ENCODE peak calls at places on chromosomes 2 and 18, in nine cellular contexts. J is upper lobe of right lung; O is CD8-positive, alpha-beta memory T cell; G is heart left ventricle; M is breast epithelium; F is colonic mucosa; D is CD4-positive, CD25-positive, alpha-beta regulatory T cell; H is pancreas; Z is GM23248. E is an unnamed sample. For H3K36me3 and H3K4me1, the result is how much of the 10 kb centered on the place peaks cover.

GRCh38 chr18:55403555-55403954 is 184.4 kb downstream of the TCF4 start:
- DNase-seq in J (no peak), O (no peak), G (no peak), M (no peak), F (no peak), D (no peak), H (no peak), Z (peak), E (no peak)

GRCh38 chr18:39724652-39725051 is 2159.1 kb upstream of the CELF4 start:
- DNase-seq in J (no peak), O (no peak), G (no peak), M (no peak), F (no peak), D (no peak), H (no peak), Z (peak), E (no peak)

GRCh38 chr2:2103320-2103719 is 227.8 kb downstream of the MYT1L start:
- DNase-seq in J (no peak), O (no peak), G (no peak), M (no peak), F (no peak), D (no peak), H (no peak), Z (no peak), E (no peak)

GRCh38 chr2:197052371-197052770 is 125.9 kb upstream of the PGAP1 start:
- DNase-seq in J (no peak), O (no peak), G (no peak), M (no peak), F (no peak), D (no peak), H (no peak), Z (no peak), E (no peak)

GRCh38 chr2:68319397-68320117 is at the start of gene CNRIP1:
- DNase-seq in J (peak), O (peak), G (peak), M (peak), F (peak), D (no peak), H (peak), Z (peak), E (no peak)

GRCh38 chr2:101305492-101306123 is 2.9 kb downstream of the RNF149 start:
- DNase-seq in J (no peak), O (no peak), G (no peak), M (no peak), F (no peak), D (no peak), H (no peak), Z (peak), E (no peak)

GRCh38 chr18:28075501-28075900 is 101.4 kb downstream of the CDH2 start:
- DNase-seq in J (no peak), O (no peak), G (no peak), M (no peak), F (no peak), D (no peak), H (no peak), Z (peak), E (no peak)

GRCh38 chr2:239814917-239815637 is 210.1 kb downstream of the NDUFA10 start:
- DNase-seq in J (peak), O (no peak), G (peak), M (peak), F (no peak), D (no peak), H (no peak), Z (peak), E (no peak)

GRCh38 chr2:135651717-135652116 is 89.9 kb upstream of the UBXN4 start:
- DNase-seq in J (no peak), O (no peak), G (no peak), M (no peak), F (no peak), D (no peak), H (no peak), Z (no peak), E (no peak)

GRCh38 chr2:167820488-167820887 is 426.9 kb downstream of the STK39 start:
- DNase-seq in J (no peak), O (no peak), G (no peak), M (no peak), F (no peak), D (no peak), H (no peak), Z (no peak), E (no peak)

GRCh38 chr2:179936654-179937053 is 70.4 kb downstream of the CWC22 start:
- DNase-seq in J (no peak), O (no peak), G (no peak), M (no peak), F (peak), D (no peak), H (no peak), Z (peak), E (peak)

GRCh38 chr2:216283038-216283900 is 89.0 kb downstream of the MARCHF4 start:
- DNase-seq in J (no peak), O (no peak), G (no peak), M (no peak), F (no peak), D (no peak), H (no peak), Z (no peak), E (peak)

GRCh38 chr18:50466634-50467033 is 91.8 kb downstream of the SKA1 start:
- DNase-seq in J (no peak), O (no peak), G (no peak), M (no peak), F (no peak), D (no peak), H (no peak), Z (no peak), E (no peak)

GRCh38 chr2:68766378-68766845 is 31.8 kb downstream of the ARHGAP25 start:
- DNase-seq in J (peak), O (peak), G (no peak), M (no peak), F (peak), D (peak), H (no peak), Z (no peak), E (no peak)

GRCh38 chr18:9124824-9125223 is 11.8 kb upstream of the ANKRD12 start:
- DNase-seq in J (no peak), O (no peak), G (no peak), M (no peak), F (no peak), D (no peak), H (no peak), Z (no peak), E (no peak)

GRCh38 chr18:9117980-9118841 is 15.7 kb downstream of the NDUFV2 start:
- DNase-seq in J (no peak), O (no peak), G (no peak), M (no peak), F (no peak), D (no peak), H (no peak), Z (no peak), E (no peak)

GRCh38 chr18:9126337-9126736 is 10.2 kb upstream of the ANKRD12 start:
- DNase-seq in J (no peak), O (no peak), G (no peak), M (no peak), F (no peak), D (no peak), H (no peak), Z (no peak), E (no peak)

GRCh38 chr18:9120796-9121195 is 15.8 kb upstream of the ANKRD12 start:
- DNase-seq in J (no peak), O (no peak), G (no peak), M (no peak), F (no peak), D (no peak), H (no peak), Z (no peak), E (no peak)

GRCh38 chr18:9123520-9123919 is 13.1 kb upstream of the ANKRD12 start:
- DNase-seq in J (no peak), O (no peak), G (no peak), M (no peak), F (no peak), D (no peak), H (no peak), Z (no peak), E (no peak)
- H3K36me3 ChIP-seq in J (half or more), O (under half), G (half or more), M (under half), F (under half), D (half or more), H (under half), Z (under half), E (under half)

DNA sequence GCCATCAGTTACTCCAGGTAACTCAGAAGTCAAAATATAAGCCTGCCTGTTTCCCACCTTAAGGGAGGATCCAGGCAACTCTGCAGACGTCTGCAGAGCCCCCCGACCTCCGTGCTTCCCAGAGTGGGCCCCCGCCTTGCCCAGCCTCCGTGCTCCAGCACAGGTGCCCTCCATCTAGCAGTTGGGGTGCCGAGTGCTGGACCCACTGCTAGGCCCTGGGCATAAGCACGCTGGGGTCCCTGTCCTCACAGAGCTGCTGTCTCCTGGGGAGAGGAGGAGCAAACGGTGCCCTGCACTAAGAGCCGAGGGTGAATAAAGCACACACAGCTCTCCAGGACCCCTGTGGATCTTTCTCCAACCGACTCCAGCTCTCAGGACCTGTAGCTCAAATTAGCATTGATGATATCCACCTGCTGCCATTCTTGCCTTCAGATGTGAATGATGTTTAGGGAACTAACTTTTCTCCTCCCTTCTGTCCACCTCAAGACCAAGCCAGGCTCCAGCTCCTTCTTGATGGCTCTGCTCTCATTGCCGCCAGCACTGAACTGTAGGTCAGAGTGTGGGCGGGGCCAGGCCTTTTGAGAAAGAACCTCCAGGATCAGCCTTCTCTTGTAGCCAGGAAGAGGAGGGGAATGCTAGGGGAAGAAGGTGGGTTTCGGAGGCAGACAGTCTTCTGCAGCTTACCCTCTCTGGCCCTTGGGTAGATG is 121.2 kb downstream of the SMAD7 start:
- DNase-seq in J (peak), O (no peak), G (peak), M (peak), F (no peak), D (no peak), H (no peak), Z (no peak), E (no peak)
- H3K4me1 ChIP-seq in J (under half), O (under half), G (half or more), M (under half), F (under half), D (under half), H (under half), Z (half or more), E (under half)

DNA sequence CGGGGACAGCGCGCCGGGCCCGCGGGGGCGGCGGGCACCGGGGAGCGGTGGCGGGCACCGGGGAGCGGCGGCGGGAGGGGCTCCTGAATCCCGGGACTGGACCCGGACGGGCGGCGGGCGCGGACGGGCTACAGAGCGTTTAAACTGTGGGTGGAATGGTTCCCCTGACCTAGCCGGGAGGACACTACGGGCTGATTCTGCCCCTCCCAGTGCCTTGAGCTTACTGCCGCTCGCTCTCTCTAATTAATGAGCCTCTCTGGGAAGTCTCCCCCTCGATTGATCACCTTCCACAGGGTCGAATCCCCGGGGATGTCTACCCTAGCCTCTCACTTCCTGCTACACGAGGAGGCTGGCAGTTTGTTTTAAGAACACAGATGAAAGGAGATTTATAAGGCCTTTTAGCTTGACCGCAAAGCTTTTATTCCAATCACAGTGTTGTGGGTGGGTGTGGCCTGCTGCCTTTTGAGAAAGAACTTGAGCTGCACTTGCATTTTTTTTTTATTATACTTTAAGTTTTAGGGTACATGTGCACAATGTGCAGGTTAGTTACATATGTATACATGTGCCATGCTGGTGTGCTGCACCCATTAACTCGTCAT is 1.0 kb downstream of the GNAL start:
- DNase-seq in J (no peak), O (no peak), G (no peak), M (no peak), F (no peak), D (no peak), H (no peak), Z (peak), E (no peak)
- H3K4me3 ChIP-seq in J (peak), O (no peak), G (peak), M (peak), F (peak), D (no peak), H (peak), Z (peak), E (peak)

DNA sequence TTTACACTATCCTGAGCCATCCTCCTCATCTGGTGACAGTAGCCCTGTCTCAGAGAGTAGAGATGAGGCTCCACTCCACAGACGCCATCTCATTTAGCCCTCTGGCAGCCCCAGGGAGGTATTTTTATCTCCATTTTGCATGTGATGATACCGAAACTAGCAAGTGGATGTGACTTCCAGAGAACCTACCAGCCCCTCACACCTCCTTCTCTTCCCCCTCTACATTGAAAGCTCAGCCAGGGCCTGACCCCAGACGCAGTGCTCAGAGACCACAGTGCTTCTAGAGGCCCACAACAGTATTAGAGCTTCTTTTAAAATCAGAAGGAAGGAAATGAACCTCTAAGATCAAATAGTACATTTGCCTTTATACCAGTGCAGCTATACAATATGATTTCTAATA is 8.3 kb downstream of the GYPC start:
- DNase-seq in J (no peak), O (no peak), G (no peak), M (no peak), F (no peak), D (no peak), H (no peak), Z (no peak), E (no peak)
- H3K36me3 ChIP-seq in J (under half), O (under half), G (under half), M (under half), F (under half), D (under half), H (under half), Z (under half), E (under half)

GRCh38 chr2:11028407-11028916 is 116.7 kb downstream of the KCNF1 start:
- DNase-seq in J (no peak), O (no peak), G (no peak), M (no peak), F (no peak), D (no peak), H (no peak), Z (no peak), E (no peak)
- H3K4me1 ChIP-seq in J (under half), O (under half), G (under half), M (under half), F (under half), D (under half), H (under half), Z (under half), E (under half)

GRCh38 chr2:191049728-191050639 is 36.0 kb upstream of the STAT1 start:
- DNase-seq in J (no peak), O (no peak), G (no peak), M (no peak), F (no peak), D (no peak), H (no peak), Z (peak), E (peak)
- H3K4me3 ChIP-seq in J (no peak), O (no peak), G (no peak), M (no peak), F (no peak), D (no peak), H (no peak), Z (peak), E (no peak)

GRCh38 chr2:46999084-46999483 is 83.5 kb upstream of the MCFD2 start:
- DNase-seq in J (no peak), O (no peak), G (no peak), M (no peak), F (no peak), D (no peak), H (no peak), Z (no peak), E (no peak)

GRCh38 chr2:47002480-47003381 is 87.1 kb upstream of the MCFD2 start:
- DNase-seq in J (no peak), O (no peak), G (no peak), M (no peak), F (no peak), D (no peak), H (peak), Z (peak), E (no peak)

GRCh38 chr2:47002031-47002430 is 86.4 kb upstream of the MCFD2 start:
- DNase-seq in J (no peak), O (no peak), G (no peak), M (no peak), F (no peak), D (no peak), H (no peak), Z (no peak), E (no peak)

GRCh38 chr2:46999857-47000678 is 84.5 kb upstream of the MCFD2 start:
- DNase-seq in J (no peak), O (no peak), G (no peak), M (no peak), F (no peak), D (no peak), H (no peak), Z (no peak), E (no peak)

GRCh38 chr2:47000679-47001075 is 85.1 kb upstream of the MCFD2 start:
- DNase-seq in J (no peak), O (no peak), G (no peak), M (no peak), F (no peak), D (no peak), H (no peak), Z (no peak), E (no peak)
- H3K36me3 ChIP-seq in J (under half), O (under half), G (under half), M (under half), F (under half), D (half or more), H (under half), Z (under half), E (under half)

DNA sequence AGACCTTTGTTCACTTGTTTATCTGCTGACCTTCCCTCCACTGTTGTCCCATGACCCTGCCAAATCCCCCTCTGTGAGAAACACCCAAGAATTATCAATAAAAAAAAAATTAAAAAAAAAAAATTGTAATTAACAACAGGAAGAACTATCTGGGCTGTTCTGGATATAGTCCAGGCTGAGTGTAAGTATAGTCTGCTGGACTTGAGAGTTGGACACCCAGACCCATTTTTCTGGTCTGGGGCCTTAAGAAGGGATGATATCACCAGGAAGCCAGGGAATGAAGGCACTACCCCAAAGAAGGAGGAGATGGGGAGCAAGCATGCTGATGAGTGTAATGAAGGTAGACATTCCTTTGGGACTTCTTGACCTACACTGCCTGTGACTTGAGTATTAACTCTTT is 72.1 kb upstream of the ZFP36L2 start:
- DNase-seq in J (no peak), O (no peak), G (no peak), M (no peak), F (no peak), D (no peak), H (no peak), Z (no peak), E (no peak)
- H3K4me1 ChIP-seq in J (under half), O (under half), G (under half), M (under half), F (under half), D (under half), H (under half), Z (under half), E (under half)

E was measured in Caco-2.